ENCODE peak calls at places on chromosomes 16 and 17, in ten cellular contexts. One of them, this sample, is unnamed. For H3K4me1, the result is how much of the 10 kb centered on the place peaks cover.

GRCh38 chr16:71771571-71771970 is 37.1 kb downstream of the AP1G1 start:
- DNase-seq in GM23248: no peak
- DNase-seq in GM23338: no peak
- DNase-seq in Panc1: no peak
- DNase-seq in CD8-positive, alpha-beta memory T cell: no peak
- DNase-seq in upper lobe of left lung: no peak
- DNase-seq in neural progenitor cell: no peak
- DNase-seq in hepatocyte: no peak
- DNase-seq in fibroblast of lung: no peak
- DNase-seq in stomach: no peak
- DNase-seq in this sample: no peak

GRCh38 chr16:90048347-90048722 is 28.8 kb downstream of the PRDM7 start:
- DNase-seq in Panc1: no peak
- DNase-seq in GM23338: no peak
- DNase-seq in hepatocyte: no peak
- DNase-seq in fibroblast of lung: no peak
- DNase-seq in neural progenitor cell: no peak
- DNase-seq in CD8-positive, alpha-beta memory T cell: no peak
- DNase-seq in stomach: no peak
- DNase-seq in upper lobe of left lung: peak
- DNase-seq in GM23248: peak
- DNase-seq in this sample: no peak

GRCh38 chr17:20896153-20896649 is 146.6 kb downstream of the USP22 start:
- DNase-seq in Panc1: no peak
- DNase-seq in GM23338: peak
- DNase-seq in GM23248: peak
- DNase-seq in upper lobe of left lung: no peak
- DNase-seq in neural progenitor cell: no peak
- DNase-seq in hepatocyte: no peak
- DNase-seq in fibroblast of lung: no peak
- DNase-seq in stomach: peak
- DNase-seq in CD8-positive, alpha-beta memory T cell: peak
- DNase-seq in this sample: no peak

GRCh38 chr17:49468827-49469385 is 26.2 kb upstream of the NGFR start:
- DNase-seq in GM23338: no peak
- DNase-seq in neural progenitor cell: no peak
- DNase-seq in fibroblast of lung: no peak
- DNase-seq in Panc1: no peak
- DNase-seq in hepatocyte: no peak
- DNase-seq in stomach: no peak
- DNase-seq in upper lobe of left lung: no peak
- DNase-seq in GM23248: peak
- DNase-seq in CD8-positive, alpha-beta memory T cell: no peak
- DNase-seq in this sample: peak

GRCh38 chr17:50133769-50134099 is 3.8 kb upstream of the SAMD14 start:
- DNase-seq in Panc1: no peak
- DNase-seq in hepatocyte: no peak
- DNase-seq in GM23338: peak
- DNase-seq in GM23248: peak
- DNase-seq in CD8-positive, alpha-beta memory T cell: no peak
- DNase-seq in upper lobe of left lung: no peak
- DNase-seq in fibroblast of lung: no peak
- DNase-seq in neural progenitor cell: no peak
- DNase-seq in stomach: no peak
- DNase-seq in this sample: no peak

GRCh38 chr16:53433509-53433908 is 762 bp upstream of the RBL2 start:
- DNase-seq in hepatocyte: peak
- DNase-seq in Panc1: no peak
- DNase-seq in GM23248: no peak
- DNase-seq in neural progenitor cell: peak
- DNase-seq in CD8-positive, alpha-beta memory T cell: no peak
- DNase-seq in GM23338: peak
- DNase-seq in stomach: no peak
- DNase-seq in fibroblast of lung: no peak
- DNase-seq in upper lobe of left lung: peak
- DNase-seq in this sample: peak

GRCh38 chr17:74361613-74362391 is at the start of gene BTBD17:
- DNase-seq in GM23248: peak
- DNase-seq in upper lobe of left lung: peak
- DNase-seq in fibroblast of lung: no peak
- DNase-seq in GM23338: peak
- DNase-seq in hepatocyte: peak
- DNase-seq in stomach: peak
- DNase-seq in Panc1: no peak
- DNase-seq in CD8-positive, alpha-beta memory T cell: peak
- DNase-seq in neural progenitor cell: peak
- DNase-seq in this sample: peak

GRCh38 chr16:11670171-11671131 is 2.2 kb downstream of the SNN start:
- DNase-seq in neural progenitor cell: no peak
- DNase-seq in Panc1: no peak
- DNase-seq in stomach: no peak
- DNase-seq in hepatocyte: no peak
- DNase-seq in upper lobe of left lung: no peak
- DNase-seq in CD8-positive, alpha-beta memory T cell: peak
- DNase-seq in GM23338: no peak
- DNase-seq in GM23248: peak
- DNase-seq in fibroblast of lung: no peak
- DNase-seq in this sample: no peak

GRCh38 chr17:80176757-80177156 is 6.9 kb downstream of the CARD14 start:
- DNase-seq in stomach: no peak
- DNase-seq in neural progenitor cell: no peak
- DNase-seq in upper lobe of left lung: no peak
- DNase-seq in hepatocyte: no peak
- DNase-seq in GM23248: no peak
- DNase-seq in CD8-positive, alpha-beta memory T cell: no peak
- DNase-seq in GM23338: no peak
- DNase-seq in Panc1: no peak
- DNase-seq in fibroblast of lung: no peak
- DNase-seq in this sample: no peak

GRCh38 chr16:74679983-74680382 is 13.3 kb upstream of the RFWD3 start:
- DNase-seq in upper lobe of left lung: no peak
- DNase-seq in hepatocyte: no peak
- DNase-seq in Panc1: no peak
- DNase-seq in CD8-positive, alpha-beta memory T cell: no peak
- DNase-seq in GM23248: no peak
- DNase-seq in neural progenitor cell: no peak
- DNase-seq in fibroblast of lung: no peak
- DNase-seq in stomach: no peak
- DNase-seq in GM23338: no peak
- DNase-seq in this sample: no peak

GRCh38 chr17:51087072-51087757 is 33.5 kb downstream of the SPAG9 start:
- DNase-seq in Panc1: no peak
- DNase-seq in CD8-positive, alpha-beta memory T cell: no peak
- DNase-seq in GM23338: no peak
- DNase-seq in hepatocyte: no peak
- DNase-seq in neural progenitor cell: no peak
- DNase-seq in GM23248: peak
- DNase-seq in fibroblast of lung: peak
- DNase-seq in upper lobe of left lung: no peak
- DNase-seq in stomach: no peak
- DNase-seq in this sample: no peak

GRCh38 chr17:49404906-49405305 is 9.8 kb downstream of the PHB1 start:
- DNase-seq in GM23338: no peak
- DNase-seq in neural progenitor cell: no peak
- DNase-seq in CD8-positive, alpha-beta memory T cell: no peak
- DNase-seq in fibroblast of lung: no peak
- DNase-seq in hepatocyte: no peak
- DNase-seq in stomach: no peak
- DNase-seq in Panc1: no peak
- DNase-seq in GM23248: no peak
- DNase-seq in upper lobe of left lung: no peak
- DNase-seq in this sample: no peak

GRCh38 chr17:36611345-36612072 is 10.1 kb downstream of the MRM1 start:
- DNase-seq in GM23338: no peak
- DNase-seq in GM23248: peak
- DNase-seq in CD8-positive, alpha-beta memory T cell: no peak
- DNase-seq in stomach: no peak
- DNase-seq in Panc1: no peak
- DNase-seq in neural progenitor cell: no peak
- DNase-seq in fibroblast of lung: peak
- DNase-seq in hepatocyte: peak
- DNase-seq in upper lobe of left lung: no peak
- DNase-seq in this sample: no peak

GRCh38 chr17:69227536-69227935 is 1.1 kb downstream of the ABCA10 start:
- DNase-seq in neural progenitor cell: no peak
- DNase-seq in stomach: no peak
- DNase-seq in upper lobe of left lung: no peak
- DNase-seq in Panc1: no peak
- DNase-seq in CD8-positive, alpha-beta memory T cell: no peak
- DNase-seq in GM23248: no peak
- DNase-seq in GM23338: no peak
- DNase-seq in hepatocyte: no peak
- DNase-seq in fibroblast of lung: no peak
- DNase-seq in this sample: no peak

GRCh38 chr17:40071720-40072480 is 9.1 kb downstream of the THRA start:
- DNase-seq in CD8-positive, alpha-beta memory T cell: no peak
- DNase-seq in GM23338: no peak
- DNase-seq in GM23248: peak
- DNase-seq in Panc1: no peak
- DNase-seq in upper lobe of left lung: peak
- DNase-seq in hepatocyte: peak
- DNase-seq in fibroblast of lung: no peak
- DNase-seq in stomach: peak
- DNase-seq in neural progenitor cell: no peak
- DNase-seq in this sample: peak

GRCh38 chr17:76419576-76420245 is 33.2 kb downstream of the UBE2O start:
- DNase-seq in GM23338: no peak
- DNase-seq in CD8-positive, alpha-beta memory T cell: no peak
- DNase-seq in upper lobe of left lung: no peak
- DNase-seq in GM23248: no peak
- DNase-seq in neural progenitor cell: no peak
- DNase-seq in Panc1: no peak
- DNase-seq in hepatocyte: no peak
- DNase-seq in fibroblast of lung: no peak
- DNase-seq in stomach: no peak
- DNase-seq in this sample: no peak

GRCh38 chr17:39191750-39192510 is 5.5 kb downstream of the CACNB1 start:
- DNase-seq in Panc1: no peak
- DNase-seq in hepatocyte: no peak
- DNase-seq in neural progenitor cell: no peak
- DNase-seq in GM23248: no peak
- DNase-seq in CD8-positive, alpha-beta memory T cell: no peak
- DNase-seq in upper lobe of left lung: no peak
- DNase-seq in fibroblast of lung: no peak
- DNase-seq in GM23338: no peak
- DNase-seq in stomach: no peak
- DNase-seq in this sample: no peak

GRCh38 chr16:89779231-89779912 is 37.1 kb downstream of the FANCA start:
- DNase-seq in fibroblast of lung: no peak
- DNase-seq in hepatocyte: no peak
- DNase-seq in stomach: no peak
- DNase-seq in GM23248: no peak
- DNase-seq in GM23338: no peak
- DNase-seq in CD8-positive, alpha-beta memory T cell: no peak
- DNase-seq in neural progenitor cell: no peak
- DNase-seq in Panc1: no peak
- DNase-seq in upper lobe of left lung: no peak
- DNase-seq in this sample: no peak

DNA sequence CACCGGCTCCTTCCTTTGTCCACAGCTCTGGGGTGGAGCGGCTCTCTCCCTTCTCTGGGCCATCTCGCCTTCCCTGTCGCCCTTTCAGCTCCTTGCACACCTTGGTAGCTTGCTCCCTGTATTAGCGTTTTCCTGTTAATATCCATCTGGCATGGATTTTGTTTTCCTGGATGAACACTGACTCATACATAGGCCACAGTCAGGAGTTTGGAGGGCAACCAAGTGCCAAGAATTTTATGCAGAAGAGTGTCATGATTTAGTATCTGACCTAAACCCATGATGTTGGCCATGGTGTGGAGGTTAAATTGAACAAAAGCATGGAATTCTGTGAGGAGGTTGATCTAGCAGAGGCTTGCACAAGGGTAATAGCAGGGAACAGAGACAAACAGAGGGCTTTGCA is 180.9 kb downstream of the AIPL1 start:
- DNase-seq in Panc1: no peak
- DNase-seq in GM23248: no peak
- DNase-seq in GM23338: no peak
- DNase-seq in neural progenitor cell: no peak
- DNase-seq in upper lobe of left lung: no peak
- DNase-seq in fibroblast of lung: peak
- DNase-seq in stomach: no peak
- DNase-seq in CD8-positive, alpha-beta memory T cell: no peak
- DNase-seq in hepatocyte: no peak
- DNase-seq in this sample: no peak
- H3K27ac ChIP-seq in Panc1: no peak
- H3K27ac ChIP-seq in GM23248: no peak
- H3K27ac ChIP-seq in GM23338: no peak
- H3K27ac ChIP-seq in neural progenitor cell: no peak
- H3K27ac ChIP-seq in upper lobe of left lung: no peak
- H3K27ac ChIP-seq in fibroblast of lung: no peak
- H3K27ac ChIP-seq in stomach: no peak
- H3K27ac ChIP-seq in CD8-positive, alpha-beta memory T cell: no peak
- H3K27ac ChIP-seq in hepatocyte: no peak
- H3K27ac ChIP-seq in this sample: no peak

GRCh38 chr16:24991349-24991748 is 23.8 kb downstream of the ARHGAP17 start:
- DNase-seq in hepatocyte: no peak
- DNase-seq in stomach: no peak
- DNase-seq in GM23248: no peak
- DNase-seq in fibroblast of lung: no peak
- DNase-seq in Panc1: no peak
- DNase-seq in neural progenitor cell: no peak
- DNase-seq in upper lobe of left lung: no peak
- DNase-seq in CD8-positive, alpha-beta memory T cell: no peak
- DNase-seq in GM23338: no peak
- DNase-seq in this sample: no peak
- H3K4me1 ChIP-seq in hepatocyte: half or more
- H3K4me1 ChIP-seq in stomach: half or more
- H3K4me1 ChIP-seq in GM23248: half or more
- H3K4me1 ChIP-seq in fibroblast of lung: half or more
- H3K4me1 ChIP-seq in Panc1: half or more
- H3K4me1 ChIP-seq in neural progenitor cell: under half
- H3K4me1 ChIP-seq in upper lobe of left lung: under half
- H3K4me1 ChIP-seq in CD8-positive, alpha-beta memory T cell: under half
- H3K4me1 ChIP-seq in GM23338: under half
- H3K4me1 ChIP-seq in this sample: under half

GRCh38 chr16:87945351-87946042 is 5.7 kb upstream of the BANP start:
- DNase-seq in Panc1: no peak
- DNase-seq in neural progenitor cell: peak
- DNase-seq in upper lobe of left lung: peak
- DNase-seq in fibroblast of lung: peak
- DNase-seq in stomach: peak
- DNase-seq in hepatocyte: peak
- DNase-seq in GM23338: peak
- DNase-seq in CD8-positive, alpha-beta memory T cell: no peak
- DNase-seq in GM23248: peak
- DNase-seq in this sample: peak
- H3K27ac ChIP-seq in Panc1: no peak
- H3K27ac ChIP-seq in neural progenitor cell: no peak
- H3K27ac ChIP-seq in upper lobe of left lung: peak
- H3K27ac ChIP-seq in fibroblast of lung: no peak
- H3K27ac ChIP-seq in stomach: peak
- H3K27ac ChIP-seq in hepatocyte: peak
- H3K27ac ChIP-seq in GM23338: peak
- H3K27ac ChIP-seq in CD8-positive, alpha-beta memory T cell: no peak
- H3K27ac ChIP-seq in GM23248: no peak
- H3K27ac ChIP-seq in this sample: no peak

DNA sequence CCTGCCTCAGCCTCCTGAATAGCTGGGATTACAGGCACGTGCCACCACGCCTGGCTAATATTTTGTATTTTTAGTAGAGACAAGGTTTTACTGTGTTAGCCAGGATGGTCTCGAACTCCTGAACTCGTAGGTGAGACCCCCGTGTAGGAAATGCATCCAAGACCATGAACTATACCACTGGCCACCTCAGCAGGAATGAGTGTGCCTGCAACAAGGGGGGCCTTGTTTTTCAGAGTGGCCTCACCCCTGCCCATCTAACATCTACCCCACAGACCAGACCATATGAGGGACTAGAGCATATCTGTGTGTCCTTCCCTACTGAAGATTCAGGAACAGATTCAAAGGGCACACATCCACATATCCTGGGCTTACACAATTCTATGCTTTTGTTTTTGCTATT is 44.9 kb downstream of the SHISA6 start:
- DNase-seq in hepatocyte: no peak
- DNase-seq in upper lobe of left lung: no peak
- DNase-seq in fibroblast of lung: no peak
- DNase-seq in GM23248: no peak
- DNase-seq in Panc1: no peak
- DNase-seq in CD8-positive, alpha-beta memory T cell: no peak
- DNase-seq in neural progenitor cell: no peak
- DNase-seq in GM23338: no peak
- DNase-seq in stomach: no peak
- DNase-seq in this sample: no peak
- H3K4me1 ChIP-seq in hepatocyte: under half
- H3K4me1 ChIP-seq in upper lobe of left lung: under half
- H3K4me1 ChIP-seq in fibroblast of lung: under half
- H3K4me1 ChIP-seq in GM23248: under half
- H3K4me1 ChIP-seq in Panc1: under half
- H3K4me1 ChIP-seq in CD8-positive, alpha-beta memory T cell: under half
- H3K4me1 ChIP-seq in neural progenitor cell: under half
- H3K4me1 ChIP-seq in GM23338: under half
- H3K4me1 ChIP-seq in stomach: under half
- H3K4me1 ChIP-seq in this sample: under half